ENCODE peak calls at places on chromosome 10, in seven cellular contexts. One of them, this sample, is unnamed.

GRCh38 chr10:79179404-79180309 is 110.9 kb downstream of the ZMIZ1 start:
- DNase-seq in fibroblast of pulmonary artery: no peak
- DNase-seq in fibroblast of mammary gland: no peak
- DNase-seq in tibial artery: no peak
- DNase-seq in AG09309: no peak
- DNase-seq in breast epithelium: no peak
- DNase-seq in body of pancreas: no peak
- DNase-seq in this sample: no peak

GRCh38 chr10:87956055-87956454 is 92.6 kb downstream of the PTEN start:
- DNase-seq in fibroblast of pulmonary artery: no peak
- DNase-seq in fibroblast of mammary gland: no peak
- DNase-seq in tibial artery: no peak
- DNase-seq in AG09309: no peak
- DNase-seq in breast epithelium: no peak
- DNase-seq in body of pancreas: no peak
- DNase-seq in this sample: no peak

GRCh38 chr10:517236-517635 is 172.2 kb downstream of the DIP2C start:
- DNase-seq in fibroblast of pulmonary artery: no peak
- DNase-seq in fibroblast of mammary gland: no peak
- DNase-seq in tibial artery: peak
- DNase-seq in AG09309: no peak
- DNase-seq in breast epithelium: no peak
- DNase-seq in body of pancreas: no peak
- DNase-seq in this sample: no peak

GRCh38 chr10:100163704-100164621 is 21.9 kb downstream of the ERLIN1 start:
- DNase-seq in fibroblast of pulmonary artery: peak
- DNase-seq in fibroblast of mammary gland: peak
- DNase-seq in tibial artery: no peak
- DNase-seq in AG09309: no peak
- DNase-seq in breast epithelium: no peak
- DNase-seq in body of pancreas: no peak
- DNase-seq in this sample: peak

GRCh38 chr10:100972904-100973535 is 3.7 kb downstream of the SEMA4G start:
- DNase-seq in fibroblast of pulmonary artery: no peak
- DNase-seq in fibroblast of mammary gland: no peak
- DNase-seq in tibial artery: no peak
- DNase-seq in AG09309: no peak
- DNase-seq in breast epithelium: no peak
- DNase-seq in body of pancreas: no peak
- DNase-seq in this sample: no peak

GRCh38 chr10:49500420-49500819 is 38.5 kb downstream of the ERCC6 start:
- DNase-seq in fibroblast of pulmonary artery: no peak
- DNase-seq in fibroblast of mammary gland: no peak
- DNase-seq in tibial artery: no peak
- DNase-seq in AG09309: no peak
- DNase-seq in breast epithelium: no peak
- DNase-seq in body of pancreas: peak
- DNase-seq in this sample: no peak

GRCh38 chr10:133419211-133419950 is 5.0 kb downstream of the SPRN start:
- DNase-seq in fibroblast of pulmonary artery: no peak
- DNase-seq in fibroblast of mammary gland: no peak
- DNase-seq in tibial artery: no peak
- DNase-seq in AG09309: no peak
- DNase-seq in breast epithelium: no peak
- DNase-seq in body of pancreas: no peak
- DNase-seq in this sample: no peak

GRCh38 chr10:17109475-17110207 is 20.0 kb downstream of the CUBN start:
- DNase-seq in fibroblast of pulmonary artery: peak
- DNase-seq in fibroblast of mammary gland: peak
- DNase-seq in tibial artery: no peak
- DNase-seq in AG09309: peak
- DNase-seq in breast epithelium: no peak
- DNase-seq in body of pancreas: no peak
- DNase-seq in this sample: no peak

GRCh38 chr10:97121084-97121483 is 64.7 kb downstream of the SLIT1 start:
- DNase-seq in fibroblast of pulmonary artery: no peak
- DNase-seq in fibroblast of mammary gland: no peak
- DNase-seq in tibial artery: no peak
- DNase-seq in AG09309: no peak
- DNase-seq in breast epithelium: no peak
- DNase-seq in body of pancreas: no peak
- DNase-seq in this sample: no peak

GRCh38 chr10:29688230-29688634 is 53.5 kb upstream of the SVIL start:
- DNase-seq in fibroblast of pulmonary artery: peak
- DNase-seq in fibroblast of mammary gland: peak
- DNase-seq in tibial artery: no peak
- DNase-seq in AG09309: no peak
- DNase-seq in breast epithelium: no peak
- DNase-seq in body of pancreas: no peak
- DNase-seq in this sample: peak

GRCh38 chr10:100209303-100209702 is 20.1 kb downstream of the CHUK start:
- DNase-seq in fibroblast of pulmonary artery: peak
- DNase-seq in fibroblast of mammary gland: no peak
- DNase-seq in tibial artery: no peak
- DNase-seq in AG09309: no peak
- DNase-seq in breast epithelium: no peak
- DNase-seq in body of pancreas: peak
- DNase-seq in this sample: no peak

GRCh38 chr10:84308481-84309304 is 19.7 kb upstream of the CCSER2 start:
- DNase-seq in fibroblast of pulmonary artery: peak
- DNase-seq in fibroblast of mammary gland: peak
- DNase-seq in tibial artery: no peak
- DNase-seq in AG09309: no peak
- DNase-seq in breast epithelium: no peak
- DNase-seq in body of pancreas: peak
- DNase-seq in this sample: no peak

GRCh38 chr10:100151901-100152300 is 33.9 kb downstream of the ERLIN1 start:
- DNase-seq in fibroblast of pulmonary artery: no peak
- DNase-seq in fibroblast of mammary gland: no peak
- DNase-seq in tibial artery: no peak
- DNase-seq in AG09309: no peak
- DNase-seq in breast epithelium: no peak
- DNase-seq in body of pancreas: no peak
- DNase-seq in this sample: no peak

GRCh38 chr10:28734940-28735759 is 57.8 kb downstream of the BAMBI start:
- DNase-seq in fibroblast of pulmonary artery: peak
- DNase-seq in fibroblast of mammary gland: peak
- DNase-seq in tibial artery: no peak
- DNase-seq in AG09309: peak
- DNase-seq in breast epithelium: no peak
- DNase-seq in body of pancreas: peak
- DNase-seq in this sample: peak

GRCh38 chr10:111018021-111018420 is 58.8 kb upstream of the ADRA2A start:
- DNase-seq in fibroblast of pulmonary artery: no peak
- DNase-seq in fibroblast of mammary gland: peak
- DNase-seq in tibial artery: no peak
- DNase-seq in AG09309: no peak
- DNase-seq in breast epithelium: no peak
- DNase-seq in body of pancreas: no peak
- DNase-seq in this sample: no peak

GRCh38 chr10:47440207-47440606 is 43.7 kb downstream of the ANXA8 start:
- DNase-seq in fibroblast of pulmonary artery: no peak
- DNase-seq in fibroblast of mammary gland: no peak
- DNase-seq in tibial artery: no peak
- DNase-seq in AG09309: no peak
- DNase-seq in breast epithelium: no peak
- DNase-seq in body of pancreas: no peak
- DNase-seq in this sample: no peak

GRCh38 chr10:82377608-82378007 is 502.6 kb downstream of the NRG3 start:
- DNase-seq in fibroblast of pulmonary artery: peak
- DNase-seq in fibroblast of mammary gland: peak
- DNase-seq in tibial artery: no peak
- DNase-seq in AG09309: no peak
- DNase-seq in breast epithelium: no peak
- DNase-seq in body of pancreas: peak
- DNase-seq in this sample: peak

GRCh38 chr10:116014859-116015258 is 258.1 kb downstream of the GFRA1 start:
- DNase-seq in fibroblast of pulmonary artery: no peak
- DNase-seq in fibroblast of mammary gland: no peak
- DNase-seq in tibial artery: no peak
- DNase-seq in AG09309: no peak
- DNase-seq in breast epithelium: no peak
- DNase-seq in body of pancreas: no peak
- DNase-seq in this sample: no peak

GRCh38 chr10:5533098-5533731 is 8.5 kb downstream of the CALML3 start:
- DNase-seq in fibroblast of pulmonary artery: no peak
- DNase-seq in fibroblast of mammary gland: no peak
- DNase-seq in tibial artery: peak
- DNase-seq in AG09309: no peak
- DNase-seq in breast epithelium: no peak
- DNase-seq in body of pancreas: no peak
- DNase-seq in this sample: no peak

GRCh38 chr10:103281753-103282152 is 4.8 kb downstream of the INA start:
- DNase-seq in fibroblast of pulmonary artery: no peak
- DNase-seq in fibroblast of mammary gland: no peak
- DNase-seq in tibial artery: no peak
- DNase-seq in AG09309: no peak
- DNase-seq in breast epithelium: no peak
- DNase-seq in body of pancreas: peak
- DNase-seq in this sample: no peak

DNA sequence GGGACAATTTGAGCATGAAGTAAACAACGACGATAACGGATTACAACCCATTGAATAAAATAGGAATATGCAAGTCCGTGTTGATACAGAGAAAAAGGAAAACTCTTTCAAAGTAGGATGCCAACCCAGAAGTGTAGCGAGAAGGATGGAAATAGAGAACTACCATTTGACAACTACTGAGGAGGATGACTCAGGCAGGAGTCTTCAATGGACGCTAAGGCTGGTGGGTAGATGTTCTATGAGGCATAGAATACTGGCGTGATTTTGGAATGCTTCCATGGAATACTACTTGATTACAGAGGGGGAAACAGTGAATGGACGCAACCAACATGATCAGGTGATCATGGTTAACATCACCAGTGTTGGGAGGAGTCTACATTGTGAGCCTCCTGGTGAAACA is 828 bp upstream of the CFAP70 start:
- DNase-seq in fibroblast of pulmonary artery: no peak
- DNase-seq in fibroblast of mammary gland: peak
- DNase-seq in tibial artery: no peak
- DNase-seq in AG09309: no peak
- DNase-seq in breast epithelium: no peak
- DNase-seq in body of pancreas: no peak
- DNase-seq in this sample: no peak
- H3K4me3 ChIP-seq in fibroblast of pulmonary artery: no peak
- H3K4me3 ChIP-seq in fibroblast of mammary gland: no peak
- H3K4me3 ChIP-seq in tibial artery: no peak
- H3K4me3 ChIP-seq in AG09309: no peak
- H3K4me3 ChIP-seq in breast epithelium: no peak
- H3K4me3 ChIP-seq in body of pancreas: no peak
- H3K4me3 ChIP-seq in this sample: no peak

GRCh38 chr10:13095929-13096328 is 4.0 kb upstream of the OPTN start:
- DNase-seq in fibroblast of pulmonary artery: no peak
- DNase-seq in fibroblast of mammary gland: no peak
- DNase-seq in tibial artery: no peak
- DNase-seq in AG09309: no peak
- DNase-seq in breast epithelium: no peak
- DNase-seq in body of pancreas: no peak
- DNase-seq in this sample: no peak

GRCh38 chr10:13099666-13100348 is at the start of gene OPTN:
- DNase-seq in fibroblast of pulmonary artery: peak
- DNase-seq in fibroblast of mammary gland: peak
- DNase-seq in tibial artery: peak
- DNase-seq in AG09309: no peak
- DNase-seq in breast epithelium: peak
- DNase-seq in body of pancreas: peak
- DNase-seq in this sample: peak

GRCh38 chr10:13100349-13101294 is 659 bp downstream of the OPTN start:
- DNase-seq in fibroblast of pulmonary artery: peak
- DNase-seq in fibroblast of mammary gland: peak
- DNase-seq in tibial artery: peak
- DNase-seq in AG09309: no peak
- DNase-seq in breast epithelium: peak
- DNase-seq in body of pancreas: peak
- DNase-seq in this sample: peak

GRCh38 chr10:13102002-13102794 is 2.2 kb downstream of the OPTN start:
- DNase-seq in fibroblast of pulmonary artery: peak
- DNase-seq in fibroblast of mammary gland: peak
- DNase-seq in tibial artery: no peak
- DNase-seq in AG09309: no peak
- DNase-seq in breast epithelium: no peak
- DNase-seq in body of pancreas: no peak
- DNase-seq in this sample: peak

DNA sequence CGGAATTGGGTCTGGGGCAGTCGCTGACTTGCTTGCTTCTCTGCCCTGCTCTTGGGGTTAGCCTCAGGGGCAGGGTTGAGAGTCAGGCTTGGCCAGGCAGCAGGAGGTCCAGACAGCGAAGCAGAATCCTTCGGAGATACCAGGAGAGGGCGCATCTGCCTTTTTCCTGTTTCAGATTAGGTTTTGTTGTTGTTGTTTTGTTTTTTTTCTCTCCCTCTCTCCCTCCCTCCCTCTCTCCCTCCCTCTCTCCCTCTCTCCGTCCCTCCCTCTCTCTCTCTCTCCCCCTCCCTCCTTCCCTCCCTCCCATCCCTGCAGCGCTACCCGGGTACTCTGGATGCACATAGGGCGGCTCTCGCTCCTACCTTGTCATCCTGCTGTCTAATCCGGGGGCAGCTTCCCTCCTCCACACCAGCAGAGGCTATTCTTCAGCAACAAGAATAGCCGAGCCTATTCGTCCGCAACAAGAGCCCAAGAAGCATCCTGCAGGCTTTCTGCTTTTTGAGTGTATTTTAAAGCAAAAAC is 758 bp upstream of the OPTN start:
- DNase-seq in fibroblast of pulmonary artery: peak
- DNase-seq in fibroblast of mammary gland: peak
- DNase-seq in tibial artery: no peak
- DNase-seq in AG09309: no peak
- DNase-seq in breast epithelium: peak
- DNase-seq in body of pancreas: peak
- DNase-seq in this sample: no peak
- TF ChIP-seq CTCF in fibroblast of pulmonary artery: peak
- TF ChIP-seq CTCF in fibroblast of mammary gland: peak
- TF ChIP-seq CTCF in tibial artery: no peak
- TF ChIP-seq CTCF in AG09309: peak
- TF ChIP-seq CTCF in breast epithelium: no peak
- TF ChIP-seq CTCF in body of pancreas: no peak
- TF ChIP-seq CTCF in this sample: peak

DNA sequence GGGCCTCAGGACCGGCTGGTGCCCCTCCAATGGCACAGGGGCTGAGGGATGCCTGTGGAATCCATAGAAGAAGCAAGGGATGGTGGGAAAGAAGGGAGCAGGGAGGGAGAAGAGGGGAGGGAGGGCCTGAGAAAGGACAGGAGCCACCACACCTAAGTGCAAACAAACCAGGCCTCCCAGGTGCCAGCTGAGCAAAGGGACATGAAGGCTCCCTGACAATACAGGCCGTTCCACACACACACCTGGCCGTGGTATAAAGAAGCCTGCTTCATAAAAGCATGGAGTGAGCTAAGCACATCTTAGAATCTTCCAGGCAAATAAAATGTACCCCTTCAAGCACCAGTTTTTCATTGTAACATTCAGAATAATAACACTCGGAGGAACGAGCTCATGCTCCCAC is 54.0 kb downstream of the OAT start:
- DNase-seq in fibroblast of pulmonary artery: no peak
- DNase-seq in fibroblast of mammary gland: no peak
- DNase-seq in tibial artery: no peak
- DNase-seq in AG09309: no peak
- DNase-seq in breast epithelium: no peak
- DNase-seq in body of pancreas: no peak
- DNase-seq in this sample: no peak
- H3K4me3 ChIP-seq in fibroblast of pulmonary artery: no peak
- H3K4me3 ChIP-seq in fibroblast of mammary gland: no peak
- H3K4me3 ChIP-seq in tibial artery: no peak
- H3K4me3 ChIP-seq in AG09309: no peak
- H3K4me3 ChIP-seq in breast epithelium: no peak
- H3K4me3 ChIP-seq in body of pancreas: no peak
- H3K4me3 ChIP-seq in this sample: no peak

GRCh38 chr10:43667317-43667731 is 18.6 kb upstream of the ZNF32 start:
- DNase-seq in fibroblast of pulmonary artery: peak
- DNase-seq in fibroblast of mammary gland: peak
- DNase-seq in tibial artery: no peak
- DNase-seq in AG09309: no peak
- DNase-seq in breast epithelium: no peak
- DNase-seq in body of pancreas: no peak
- DNase-seq in this sample: no peak
- TF ChIP-seq CTCF in fibroblast of pulmonary artery: peak
- TF ChIP-seq CTCF in fibroblast of mammary gland: peak
- TF ChIP-seq CTCF in tibial artery: no peak
- TF ChIP-seq CTCF in AG09309: peak
- TF ChIP-seq CTCF in breast epithelium: peak
- TF ChIP-seq CTCF in body of pancreas: peak
- TF ChIP-seq CTCF in this sample: peak